ENCODE peak calls at places on chromosomes 4 and X, in eight cellular contexts. M, C, S, Y, E, X, Q and L are unnamed samples.

GRCh38 chr4:98542011-98542410 is 116.4 kb downstream of the TSPAN5 start:
- DNase-seq in M (no peak), C (no peak), S (no peak), Y (no peak), E (no peak), X (no peak), Q (no peak), L (no peak)

GRCh38 chr4:876780-877179 is 50.9 kb upstream of the CPLX1 start:
- DNase-seq in M (no peak), C (no peak), S (no peak), Y (no peak), E (no peak), X (no peak), Q (no peak), L (peak)

GRCh38 chrX:7145454-7145853 is 2.1 kb upstream of the STS start:
- DNase-seq in M (no peak), C (no peak), S (no peak), Y (no peak), E (no peak), X (no peak), Q (no peak), L (no peak)

GRCh38 chr4:120156115-120156718 is 89.6 kb upstream of the MAD2L1 start:
- DNase-seq in M (peak), C (peak), S (peak), Y (no peak), E (peak), X (peak), Q (peak), L (peak)

GRCh38 chrX:40004916-40005289 is 92.9 kb downstream of the BCOR start:
- DNase-seq in M (no peak), C (no peak), S (no peak), Y (no peak), E (no peak), X (no peak), Q (no peak), L (no peak)

GRCh38 chr4:13970349-13970748 is 342.8 kb upstream of the BOD1L1 start:
- DNase-seq in M (no peak), C (no peak), S (no peak), Y (no peak), E (no peak), X (no peak), Q (no peak), L (no peak)

GRCh38 chrX:41734530-41734929 is 10.5 kb downstream of the GPR82 start:
- DNase-seq in M (peak), C (no peak), S (peak), Y (no peak), E (no peak), X (peak), Q (no peak), L (peak)

GRCh38 chr4:151429957-151430548 is 21.1 kb downstream of the FHIP1A start:
- DNase-seq in M (no peak), C (no peak), S (no peak), Y (no peak), E (no peak), X (peak), Q (no peak), L (no peak)

GRCh38 chrX:149829751-149830191 is 48.0 kb downstream of the MAGEA9 start:
- DNase-seq in M (peak), C (no peak), S (no peak), Y (no peak), E (peak), X (peak), Q (peak), L (peak)

GRCh38 chrX:48957477-48957826 is at the start of gene OTUD5:
- DNase-seq in M (no peak), C (peak), S (no peak), Y (peak), E (no peak), X (peak), Q (no peak), L (peak)

GRCh38 chrX:13009256-13009655 is 34.3 kb downstream of the TMSB4X start:
- DNase-seq in M (peak), C (no peak), S (no peak), Y (no peak), E (no peak), X (no peak), Q (no peak), L (no peak)

GRCh38 chr4:128536746-128537145 is 249.1 kb upstream of the PGRMC2 start:
- DNase-seq in M (no peak), C (no peak), S (no peak), Y (no peak), E (no peak), X (no peak), Q (no peak), L (no peak)

GRCh38 chr4:138761638-138762205 is 253.9 kb upstream of the NOCT start:
- DNase-seq in M (no peak), C (no peak), S (no peak), Y (no peak), E (no peak), X (no peak), Q (no peak), L (no peak)

GRCh38 chrX:22276781-22277180 is 4.1 kb downstream of the CBLL2 start:
- DNase-seq in M (peak), C (no peak), S (no peak), Y (no peak), E (no peak), X (no peak), Q (no peak), L (no peak)

GRCh38 chrX:43750248-43750676 is 94.2 kb downstream of the MAOA start:
- DNase-seq in M (peak), C (peak), S (peak), Y (peak), E (peak), X (peak), Q (peak), L (peak)

GRCh38 chr4:168524006-168524405 is 27.2 kb downstream of the PALLD start:
- DNase-seq in M (peak), C (no peak), S (no peak), Y (no peak), E (no peak), X (peak), Q (no peak), L (no peak)

GRCh38 chr4:46505131-46505530 is 115.2 kb upstream of the GABRA2 start:
- DNase-seq in M (peak), C (no peak), S (no peak), Y (no peak), E (no peak), X (no peak), Q (no peak), L (no peak)

GRCh38 chrX:81316163-81316562 is 114.3 kb downstream of the SH3BGRL start:
- DNase-seq in M (peak), C (no peak), S (no peak), Y (no peak), E (no peak), X (no peak), Q (no peak), L (no peak)